ENCODE peak calls at places on chromosome 11, in five cellular contexts. N is neural progenitor cell, D is endothelial cell of umbilical vein, Y is HepG2, M is mammary epithelial cell. X is an unnamed sample.

GRCh38 chr11:44760917-44761545 is 34.3 kb downstream of the TSPAN18 start:
- DNase-seq in N (peak; percentile 94), D (peak; percentile 92), Y (no peak), M (peak; percentile 66), X (no peak)

GRCh38 chr11:64879226-64879900 is 942 bp upstream of the EHD1 start:
- DNase-seq in N (no peak), D (peak; percentile 26), Y (no peak), M (no peak), X (no peak)

GRCh38 chr11:11748706-11749365 is 92.9 kb upstream of the USP47 start:
- DNase-seq in N (no peak), D (no peak), Y (no peak), M (peak; percentile 54), X (no peak)

GRCh38 chr11:27280131-27280530 is 82.9 kb downstream of the CCDC34 start:
- DNase-seq in N (no peak), D (no peak), Y (no peak), M (no peak), X (no peak)

GRCh38 chr11:1963864-1964263 is 16.7 kb downstream of the MRPL23 start:
- DNase-seq in N (no peak), D (no peak), Y (no peak), M (no peak), X (no peak)

GRCh38 chr11:36186797-36187196 is 102.4 kb downstream of the COMMD9 start:
- DNase-seq in N (no peak), D (no peak), Y (no peak), M (no peak), X (no peak)

GRCh38 chr11:75214411-75214821 is 26.2 kb upstream of the TPBGL start:
- DNase-seq in N (peak; percentile 96), D (peak; percentile 73), Y (peak; percentile 82), M (peak; percentile 66), X (peak; percentile 87)

GRCh38 chr11:89456681-89457080 is 34.5 kb downstream of the NOX4 start:
- DNase-seq in N (no peak), D (no peak), Y (no peak), M (no peak), X (no peak)

GRCh38 chr11:65498042-65498726 is 661 bp upstream of the MALAT1 start:
- DNase-seq in N (peak; percentile 78), D (no peak), Y (no peak), M (no peak), X (peak; percentile 78)

GRCh38 chr11:70397983-70398833 is at the start of gene CTTN:
- DNase-seq in N (peak; percentile 98), D (peak; percentile 87), Y (peak; percentile 79), M (peak; percentile 86), X (peak; percentile 70)

GRCh38 chr11:45663486-45664375 is 1.7 kb downstream of the CHST1 start:
- DNase-seq in N (no peak), D (no peak), Y (no peak), M (no peak), X (no peak)

GRCh38 chr11:35307221-35307621 is 112.1 kb downstream of the SLC1A2 start:
- DNase-seq in N (no peak), D (no peak), Y (no peak), M (no peak), X (no peak)

GRCh38 chr11:111097191-111097590 is 148.3 kb upstream of the POU2AF2 start:
- DNase-seq in N (peak; percentile 3), D (no peak), Y (peak; percentile 5), M (no peak), X (no peak)

GRCh38 chr11:97107604-97108003 is 717.8 kb downstream of the JRKL start:
- DNase-seq in N (no peak), D (no peak), Y (no peak), M (no peak), X (no peak)

GRCh38 chr11:5366856-5367255 is 15.5 kb downstream of the OR51B6 start:
- DNase-seq in N (no peak), D (no peak), Y (no peak), M (no peak), X (no peak)

GRCh38 chr11:120719348-120719747 is 207.8 kb downstream of the GRIK4 start:
- DNase-seq in N (no peak), D (no peak), Y (no peak), M (peak; percentile 8), X (no peak)
- H3K4me2 ChIP-seq in N (no peak overlapping the region), D (no peak overlapping the region), Y (no peak overlapping the region), M (no peak overlapping the region), X (no peak overlapping the region)

GRCh38 chr11:695606-696381 is at the start of gene TMEM80:
- DNase-seq in N (peak; percentile 100), D (peak; percentile 97), Y (peak; percentile 93), M (peak; percentile 97), X (peak; percentile 98)

GRCh38 chr11:697811-698311 is 2.2 kb downstream of the TMEM80 start:
- DNase-seq in N (no peak), D (no peak), Y (no peak), M (peak; percentile 71), X (no peak)

GRCh38 chr11:695332-695605 is 247 bp upstream of the DEAF1 start:
- DNase-seq in N (no peak), D (no peak), Y (no peak), M (no peak), X (no peak)

GRCh38 chr11:698493-699115 is 3.0 kb downstream of the TMEM80 start:
- DNase-seq in N (no peak), D (no peak), Y (no peak), M (no peak), X (no peak)

DNA sequence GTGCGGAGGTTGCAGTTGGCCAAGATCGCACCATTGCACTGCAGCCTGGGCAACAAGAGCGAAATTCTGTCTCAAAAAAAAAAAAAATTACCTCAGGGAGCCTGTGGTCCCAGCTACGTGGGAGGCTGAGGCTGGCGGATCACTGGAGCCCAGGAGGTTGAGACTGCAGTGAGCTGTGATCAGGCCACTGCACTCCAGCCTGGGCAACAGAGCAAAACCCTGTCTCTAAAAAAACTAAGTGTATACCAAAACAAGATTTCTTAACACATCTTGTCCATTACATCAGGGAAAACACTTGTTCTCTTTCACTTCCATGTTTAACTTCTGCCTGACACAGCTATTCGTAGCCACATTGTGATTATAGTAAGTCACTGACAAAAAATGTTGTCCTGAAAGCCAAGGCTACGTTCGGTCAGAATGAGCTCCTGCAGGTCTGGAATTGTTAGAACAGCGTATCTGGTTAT is 1.4 kb downstream of the TMEM80 start:
- DNase-seq in N (no peak), D (no peak), Y (no peak), M (peak; percentile 94), X (no peak)
- H3K4me3 ChIP-seq in N (no peak overlapping the region), D (no peak overlapping the region), Y (no peak overlapping the region), M (peak overlapping the region; percentile 76), X (no peak overlapping the region)

DNA sequence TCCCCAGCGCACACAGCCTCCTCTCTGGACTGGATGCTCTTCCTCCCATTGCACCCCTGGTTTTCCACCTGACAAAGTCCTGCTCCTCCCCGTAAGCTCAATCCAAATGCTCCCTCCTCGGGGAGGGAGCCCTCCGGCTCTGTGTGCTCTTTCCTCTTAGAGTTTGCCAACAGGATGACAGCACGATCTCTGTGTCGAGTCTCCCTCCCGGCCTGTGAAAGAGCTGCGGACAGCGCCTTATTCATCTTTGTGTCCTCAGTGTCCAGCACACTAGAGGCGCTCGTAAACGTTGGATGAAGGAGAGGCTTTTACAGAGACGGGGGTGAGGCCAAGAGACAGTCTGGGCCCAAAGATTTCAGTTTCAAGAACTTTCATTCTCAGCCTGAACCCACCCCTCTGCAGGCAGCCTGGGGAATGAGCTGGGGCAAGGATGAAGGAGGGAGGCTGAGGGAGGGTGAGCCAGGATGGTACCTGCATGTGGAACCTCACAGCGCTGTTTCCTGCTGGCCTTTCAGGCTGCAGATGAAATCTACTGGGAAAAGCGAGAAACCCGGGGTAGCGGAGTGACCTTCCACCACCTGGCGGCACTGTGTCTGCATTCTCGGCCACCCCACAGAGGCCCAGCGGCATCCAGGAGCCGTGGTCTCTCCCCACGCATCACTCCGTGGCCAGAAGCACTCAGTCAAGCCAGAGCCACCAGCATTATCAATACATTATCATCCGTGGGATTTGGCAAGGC is 8.5 kb upstream of the TMPRSS4 start:
- DNase-seq in N (peak; percentile 57), D (no peak), Y (no peak), M (no peak), X (no peak)
- H3K4me2 ChIP-seq in N (no peak overlapping the region), D (no peak overlapping the region), Y (no peak overlapping the region), M (no peak overlapping the region), X (no peak overlapping the region)

DNA sequence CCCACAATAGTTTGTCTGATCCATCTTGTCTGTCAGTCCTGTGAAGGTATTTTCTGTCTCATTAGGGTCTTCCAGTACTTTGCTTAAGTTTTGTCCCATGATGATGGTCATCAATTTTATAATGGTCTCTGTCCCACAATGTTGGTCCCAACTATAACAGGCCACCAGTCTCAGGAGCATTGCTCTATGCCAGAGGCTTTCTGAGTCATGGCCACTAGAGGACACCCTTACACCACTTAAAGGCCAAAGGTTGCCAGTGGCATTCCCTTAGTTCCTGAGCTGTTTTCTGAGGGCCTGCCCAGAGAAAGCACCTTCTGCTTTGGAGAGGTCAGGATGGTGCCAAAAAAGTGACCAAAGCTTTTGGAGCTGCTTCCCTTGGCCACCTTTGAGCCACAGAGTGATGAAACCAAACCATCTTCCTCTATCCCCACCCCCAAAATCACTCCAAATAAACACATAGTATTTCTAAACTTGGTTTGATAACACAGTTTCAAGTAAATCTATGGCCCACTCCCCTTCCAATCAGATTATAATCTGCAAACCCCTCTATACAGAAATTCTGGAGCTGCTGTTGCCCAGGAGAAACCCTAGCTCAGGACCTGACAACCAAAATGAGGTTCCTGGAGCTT is 19.3 kb downstream of the EIF3F start:
- DNase-seq in N (peak; percentile 85), D (peak; percentile 61), Y (peak; percentile 63), M (peak; percentile 53), X (peak; percentile 49)
- H3K4me3 ChIP-seq in N (no peak overlapping the region), D (no peak overlapping the region), Y (no peak overlapping the region), M (no peak overlapping the region), X (no peak overlapping the region)

DNA sequence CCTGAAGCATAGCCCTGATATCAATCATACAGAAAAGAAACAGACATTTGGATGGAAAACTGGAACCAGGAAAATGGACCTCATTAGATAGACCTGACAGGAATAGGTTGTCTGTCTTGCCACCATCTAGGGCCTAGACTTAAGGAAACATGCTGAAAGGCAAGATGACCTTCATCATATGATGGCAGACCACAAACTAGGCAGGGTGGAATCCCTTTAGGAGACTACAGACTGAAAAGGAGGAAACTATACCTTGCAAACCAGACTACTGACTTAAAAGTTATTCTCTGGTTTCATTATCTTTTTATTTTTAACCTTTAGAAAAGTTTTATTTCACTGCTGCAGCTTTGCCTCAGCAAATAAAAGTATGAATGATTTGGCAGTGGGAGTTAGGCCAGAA is 20.3 kb downstream of the SBF2 start:
- DNase-seq in N (no peak), D (no peak), Y (no peak), M (no peak), X (no peak)
- H3K4me2 ChIP-seq in N (no peak overlapping the region), D (no peak overlapping the region), Y (no peak overlapping the region), M (no peak overlapping the region), X (no peak overlapping the region)

X was measured in DND-41.